ENCODE peak calls at places on chromosomes 6 and 20, in ten cellular contexts. Q, V, S, B, N, Y, T, W, Z and K are unnamed samples.

GRCh38 chr6:80214436-80215022 is 108.1 kb downstream of the BCKDHB start:
- DNase-seq in Q (peak), V (no peak), S (peak), B (no peak), N (no peak), Y (peak), T (peak), W (peak), Z (peak), K (peak)

GRCh38 chr6:107698146-107698545 is 126.0 kb downstream of the SCML4 start:
- DNase-seq in Q (no peak), V (no peak), S (no peak), B (no peak), N (peak), Y (no peak), T (no peak), W (peak), Z (no peak), K (no peak)

GRCh38 chr20:5689451-5689850 is 60.8 kb upstream of the SHLD1 start:
- DNase-seq in Q (no peak), V (no peak), S (no peak), B (no peak), N (no peak), Y (no peak), T (no peak), W (no peak), Z (no peak), K (no peak)

GRCh38 chr20:22586645-22587310 is 2.4 kb upstream of the FOXA2 start:
- DNase-seq in Q (peak), V (no peak), S (peak), B (no peak), N (no peak), Y (no peak), T (peak), W (no peak), Z (peak), K (peak)

GRCh38 chr6:41059569-41059968 is 6.6 kb downstream of the APOBEC2 start:
- DNase-seq in Q (no peak), V (no peak), S (no peak), B (no peak), N (no peak), Y (peak), T (no peak), W (no peak), Z (no peak), K (no peak)

GRCh38 chr6:5677219-5678000 is 329.3 kb downstream of the NRN1 start:
- DNase-seq in Q (no peak), V (no peak), S (no peak), B (no peak), N (no peak), Y (peak), T (no peak), W (no peak), Z (no peak), K (no peak)

GRCh38 chr6:14117158-14118090 is at the start of gene CD83:
- DNase-seq in Q (peak), V (peak), S (peak), B (no peak), N (no peak), Y (peak), T (peak), W (peak), Z (peak), K (peak)

GRCh38 chr6:44228031-44228430 is 4.6 kb downstream of the SLC29A1 start:
- DNase-seq in Q (no peak), V (no peak), S (no peak), B (no peak), N (no peak), Y (no peak), T (no peak), W (no peak), Z (no peak), K (no peak)

GRCh38 chr6:134267917-134268361 is 50.0 kb downstream of the SGK1 start:
- DNase-seq in Q (peak), V (no peak), S (no peak), B (no peak), N (no peak), Y (peak), T (no peak), W (peak), Z (peak), K (peak)

GRCh38 chr20:25444556-25444955 is 37.1 kb downstream of the GINS1 start:
- DNase-seq in Q (no peak), V (no peak), S (no peak), B (no peak), N (no peak), Y (no peak), T (no peak), W (no peak), Z (no peak), K (no peak)